ENCODE peak calls at places on chromosomes 11 and 22, in eight cellular contexts. X is tibial nerve, R is upper lobe of right lung, L is body of pancreas, B is endodermal cell, H is K562, E is mammary epithelial cell, Y is mucosa of descending colon. P is an unnamed sample.

GRCh38 chr11:3939651-3940190 is 84.3 kb downstream of the STIM1 start:
- DNase-seq in B (no peak), L (no peak), R (no peak), X (no peak), E (peak), H (no peak), Y (no peak), P (no peak)

GRCh38 chr11:26134481-26135355 is 197.2 kb upstream of the ANO3 start:
- DNase-seq in X (no peak), R (no peak), B (peak), E (peak), L (no peak), Y (no peak), H (no peak), P (no peak)

GRCh38 chr11:28343304-28344233 is 235.4 kb downstream of the METTL15 start:
- DNase-seq in H (peak), B (peak), E (peak), R (no peak), Y (no peak), L (peak), X (no peak), P (no peak)

GRCh38 chr11:44065851-44066731 is at the start of gene ACCS:
- DNase-seq in B (peak), R (peak), X (peak), L (peak), E (peak), Y (peak), H (peak), P (peak)

GRCh38 chr11:1655168-1656060 is 25.8 kb downstream of the KRTAP5-5 start:
- DNase-seq in X (no peak), H (no peak), Y (peak), L (no peak), E (peak), B (peak), R (peak), P (peak)

GRCh38 chr11:125935629-125936199 is 10.1 kb upstream of the VSIG10L2 start:
- DNase-seq in B (no peak), L (no peak), E (no peak), R (peak), X (no peak), H (no peak), Y (no peak), P (peak)

GRCh38 chr11:58609723-58610122 is 12.7 kb upstream of the CNTF start:
- DNase-seq in E (no peak), B (no peak), R (no peak), Y (no peak), L (no peak), X (no peak), H (no peak), P (no peak)

GRCh38 chr11:123060265-123061000 is 1.5 kb downstream of the HSPA8 start:
- DNase-seq in L (no peak), X (no peak), E (no peak), R (no peak), B (no peak), Y (no peak), H (peak), P (no peak)

GRCh38 chr11:48103621-48104561 is 112.7 kb upstream of the OR4B1 start:
- DNase-seq in H (no peak), L (no peak), B (no peak), E (peak), R (no peak), Y (peak), X (no peak), P (no peak)

GRCh38 chr11:15101072-15101701 is 13.5 kb upstream of the INSC start:
- DNase-seq in L (peak), Y (peak), E (peak), H (peak), B (peak), X (peak), R (peak), P (peak)

GRCh38 chr11:117752721-117753237 is 44.2 kb downstream of the DSCAML1 start:
- DNase-seq in B (no peak), R (no peak), X (no peak), Y (no peak), L (no peak), H (no peak), E (no peak), P (peak)

GRCh38 chr11:61791737-61792309 is 576 bp downstream of the TMEM258 start:
- DNase-seq in E (peak), R (no peak), Y (peak), X (peak), L (peak), H (peak), B (peak), P (no peak)

GRCh38 chr11:93838967-93839366 is 11.5 kb downstream of the VSTM5 start:
- DNase-seq in L (no peak), H (no peak), B (peak), R (no peak), Y (no peak), X (no peak), E (no peak), P (no peak)

GRCh38 chr11:69443968-69444364 is 37.5 kb upstream of the LINC01488 start:
- DNase-seq in Y (no peak), B (peak), L (no peak), H (no peak), R (no peak), E (no peak), X (no peak), P (peak)

GRCh38 chr11:123640677-123641494 is 13.5 kb downstream of the SCN3B start:
- DNase-seq in L (peak), R (peak), E (peak), H (peak), Y (peak), X (no peak), B (peak), P (no peak)

GRCh38 chr22:22684605-22685561 is 40.5 kb downstream of the GGTLC2 start:
- DNase-seq in B (peak), Y (peak), R (no peak), E (no peak), X (no peak), H (peak), L (peak), P (peak)
- TF ChIP-seq CTCF in B (peak), Y (peak), R (peak), E (peak), X (no peak), H (no peak), L (peak), P (no peak)

GRCh38 chr22:29780781-29781676 is 13.9 kb downstream of the UQCR10 start:
- DNase-seq in E (peak), B (peak), R (no peak), Y (no peak), L (no peak), X (no peak), H (peak), P (no peak)
- H3K4me3 ChIP-seq in E (no peak), B (no peak), R (no peak), Y (no peak), L (no peak), X (no peak), H (no peak), P (no peak)

GRCh38 chr11:124934862-124935547 is 842 bp downstream of the HEPACAM start:
- DNase-seq in R (no peak), B (no peak), H (no peak), Y (no peak), L (no peak), X (no peak), E (peak), P (no peak)
- TF ChIP-seq CTCF in R (no peak), B (peak), H (no peak), Y (no peak), L (no peak), X (no peak), E (peak), P (no peak)

GRCh38 chr22:47623740-47624103 is 861.3 kb downstream of the TBC1D22A start:
- DNase-seq in X (no peak), R (peak), H (peak), L (no peak), B (no peak), Y (no peak), E (no peak), P (no peak)

GRCh38 chr22:47625013-47625385 is 862.5 kb downstream of the TBC1D22A start:
- DNase-seq in E (no peak), B (no peak), X (no peak), R (peak), H (no peak), L (no peak), Y (no peak), P (no peak)

GRCh38 chr22:47625531-47626427 is 863.3 kb downstream of the TBC1D22A start:
- DNase-seq in B (peak), R (peak), Y (no peak), E (no peak), H (no peak), X (no peak), L (no peak), P (no peak)

GRCh38 chr22:47623056-47623739 is 860.7 kb downstream of the TBC1D22A start:
- DNase-seq in X (no peak), R (peak), E (no peak), B (no peak), Y (no peak), L (no peak), H (no peak), P (peak)

GRCh38 chr22:47624277-47625012 is 862.0 kb downstream of the TBC1D22A start:
- DNase-seq in Y (no peak), B (peak), X (no peak), R (peak), H (no peak), L (no peak), E (no peak), P (no peak)
- H3K4me3 ChIP-seq in Y (no peak), B (no peak), X (no peak), R (no peak), H (no peak), L (no peak), E (no peak), P (no peak)

DNA sequence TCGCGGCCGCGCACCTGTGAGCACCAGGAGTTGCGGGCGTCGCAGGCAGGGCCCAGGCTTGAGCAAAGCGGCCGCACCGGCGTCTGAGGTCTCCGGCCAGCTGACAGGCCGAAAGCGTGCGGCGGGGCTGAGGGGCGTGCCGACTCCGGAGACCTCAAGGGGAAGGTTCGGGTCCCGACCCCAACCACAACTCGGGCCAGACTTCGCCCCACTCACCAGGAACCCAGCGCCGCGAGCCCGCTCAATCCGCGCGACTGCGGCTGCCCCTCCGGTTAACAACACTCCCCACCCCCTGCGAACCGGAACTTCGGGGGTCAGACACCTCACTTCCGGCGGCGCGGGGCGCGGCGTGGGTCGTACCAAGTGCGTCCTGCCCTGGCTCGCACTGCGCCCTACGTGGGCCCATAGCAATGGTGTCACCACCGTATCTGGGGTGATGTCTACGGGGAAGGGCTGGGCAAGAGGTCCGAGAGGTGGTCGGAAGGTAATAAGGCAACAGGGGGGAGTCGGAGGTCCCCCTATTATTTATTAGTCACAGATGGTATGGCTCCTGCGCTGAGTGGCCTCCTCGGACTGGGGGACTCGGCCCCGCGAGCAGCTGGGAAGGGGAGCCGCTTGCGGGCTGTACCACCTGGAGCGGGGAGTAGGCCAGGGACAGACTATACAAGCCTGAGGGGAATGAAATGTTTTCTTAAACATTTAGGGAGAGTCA is at the start of gene SYVN1:
- DNase-seq in X (peak), B (peak), H (peak), L (peak), E (peak), R (peak), Y (peak), P (peak)
- TF ChIP-seq CTCF in X (no peak), B (no peak), H (no peak), L (no peak), E (no peak), R (no peak), Y (no peak), P (no peak)

GRCh38 chr11:19321351-19321750 is 80.6 kb upstream of the E2F8 start:
- DNase-seq in Y (no peak), L (no peak), R (no peak), E (no peak), B (peak), H (no peak), X (no peak), P (no peak)
- H3K4me3 ChIP-seq in Y (no peak), L (no peak), R (no peak), E (no peak), B (no peak), H (no peak), X (no peak), P (no peak)

GRCh38 chr11:76415073-76415472 is 29.7 kb upstream of the EMSY start:
- DNase-seq in L (no peak), H (no peak), E (no peak), Y (no peak), B (peak), R (no peak), X (no peak), P (no peak)

GRCh38 chr11:76424891-76425290 is 19.9 kb upstream of the EMSY start:
- DNase-seq in L (no peak), Y (no peak), B (peak), X (no peak), E (no peak), H (no peak), R (no peak), P (no peak)

GRCh38 chr11:76424379-76424778 is 20.4 kb upstream of the EMSY start:
- DNase-seq in R (no peak), X (no peak), L (no peak), Y (no peak), B (peak), H (no peak), E (peak), P (no peak)

DNA sequence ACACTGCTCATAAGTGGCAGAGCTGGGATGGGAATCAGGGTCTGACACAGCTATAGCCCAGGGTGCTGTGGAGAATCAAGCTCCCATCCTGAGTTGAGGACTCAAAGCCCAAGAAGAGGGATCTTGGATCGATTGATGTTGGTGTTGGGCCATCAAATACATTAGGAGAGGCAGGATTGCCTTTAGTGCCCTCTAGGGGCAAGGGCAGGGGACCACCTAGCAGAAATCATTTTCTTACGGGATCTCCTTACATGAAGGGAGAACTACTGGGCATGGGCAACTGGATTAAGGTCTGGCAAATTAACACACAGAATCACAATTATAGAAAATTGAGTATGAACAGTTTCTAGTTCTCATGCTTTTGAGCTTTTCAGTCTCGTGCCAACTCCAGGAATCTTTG is 24.9 kb upstream of the EMSY start:
- DNase-seq in X (no peak), R (no peak), H (peak), E (no peak), B (peak), Y (no peak), L (peak), P (no peak)
- TF ChIP-seq CTCF in X (no peak), R (peak), H (peak), E (peak), B (peak), Y (peak), L (peak), P (peak)

DNA sequence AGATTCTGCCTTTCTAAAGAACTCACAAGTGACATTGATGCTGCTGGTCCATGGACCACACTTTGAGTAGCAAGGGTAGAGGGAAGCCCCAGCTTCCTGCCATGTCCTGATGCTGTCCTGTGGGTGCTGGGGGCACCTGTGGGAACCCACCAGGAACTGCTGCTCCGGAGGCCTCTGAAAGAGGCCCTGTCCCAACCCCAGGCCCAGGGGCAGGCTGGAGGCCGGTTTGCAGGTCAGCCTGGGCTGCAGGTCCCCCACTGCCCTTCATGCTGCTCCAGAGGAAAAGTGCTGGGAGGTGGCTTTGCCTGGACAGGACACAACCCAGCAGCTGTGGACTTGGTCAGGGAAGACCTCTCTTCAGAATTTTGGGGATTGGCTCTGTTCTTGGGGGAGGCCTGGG is 44.8 kb upstream of the SLC22A12 start:
- DNase-seq in Y (no peak), H (no peak), X (no peak), E (no peak), R (no peak), L (no peak), B (no peak), P (peak)
- H3K4me3 ChIP-seq in Y (no peak), H (no peak), X (no peak), E (no peak), R (no peak), L (no peak), B (no peak), P (no peak)

GRCh38 chr22:30423296-30423958 is 2.1 kb upstream of the MTFP1 start:
- DNase-seq in X (no peak), R (peak), H (peak), E (peak), L (no peak), Y (peak), B (no peak), P (peak)
- TF ChIP-seq CTCF in X (no peak), R (no peak), H (no peak), E (peak), L (peak), Y (no peak), B (peak), P (no peak)